ENCODE peak calls at places on chromosome 4, in four cellular contexts. One of them, this sample, is unnamed.

GRCh38 chr4:34850426-34850825 is 1393.9 kb downstream of the ARAP2 start:
- DNase-seq in suprapubic skin: no peak
- DNase-seq in A549: no peak
- DNase-seq in K562: no peak
- DNase-seq in this sample: no peak

GRCh38 chr4:85228264-85228663 is 246.7 kb upstream of the ARHGAP24 start:
- DNase-seq in suprapubic skin: no peak
- DNase-seq in A549: no peak
- DNase-seq in K562: no peak
- DNase-seq in this sample: no peak

GRCh38 chr4:108166038-108166437 is 2.7 kb downstream of the LEF1 start:
- DNase-seq in suprapubic skin: no peak
- DNase-seq in A549: no peak
- DNase-seq in K562: peak
- DNase-seq in this sample: no peak

GRCh38 chr4:138938371-138938699 is 77.2 kb upstream of the NOCT start:
- DNase-seq in suprapubic skin: no peak
- DNase-seq in A549: peak
- DNase-seq in K562: peak
- DNase-seq in this sample: no peak

GRCh38 chr4:38094419-38094818 is 134.2 kb downstream of the PTTG2 start:
- DNase-seq in suprapubic skin: no peak
- DNase-seq in A549: no peak
- DNase-seq in K562: peak
- DNase-seq in this sample: no peak

GRCh38 chr4:56215901-56216300 is 171.4 kb downstream of the AASDH start:
- DNase-seq in suprapubic skin: no peak
- DNase-seq in A549: peak
- DNase-seq in K562: no peak
- DNase-seq in this sample: no peak

GRCh38 chr4:52628974-52629373 is 30.1 kb downstream of the USP46 start:
- DNase-seq in suprapubic skin: no peak
- DNase-seq in A549: no peak
- DNase-seq in K562: no peak
- DNase-seq in this sample: no peak

GRCh38 chr4:81472249-81473085 is 760 bp upstream of the RASGEF1B start:
- DNase-seq in suprapubic skin: no peak
- DNase-seq in A549: peak
- DNase-seq in K562: peak
- DNase-seq in this sample: no peak

GRCh38 chr4:8291701-8292387 is 22.3 kb downstream of the HTRA3 start:
- DNase-seq in suprapubic skin: peak
- DNase-seq in A549: no peak
- DNase-seq in K562: no peak
- DNase-seq in this sample: no peak

GRCh38 chr4:171031338-171031737 is 781.9 kb upstream of the GALNTL6 start:
- DNase-seq in suprapubic skin: no peak
- DNase-seq in A549: no peak
- DNase-seq in K562: no peak
- DNase-seq in this sample: no peak

GRCh38 chr4:56296449-56296990 is 90.8 kb downstream of the AASDH start:
- DNase-seq in suprapubic skin: no peak
- DNase-seq in A549: no peak
- DNase-seq in K562: no peak
- DNase-seq in this sample: no peak

GRCh38 chr4:40858946-40859345 is 109.2 kb downstream of the NSUN7 start:
- DNase-seq in suprapubic skin: no peak
- DNase-seq in A549: no peak
- DNase-seq in K562: no peak
- DNase-seq in this sample: no peak

GRCh38 chr4:116638592-116638991 is 446.8 kb downstream of the TRAM1L1 start:
- DNase-seq in suprapubic skin: no peak
- DNase-seq in A549: no peak
- DNase-seq in K562: no peak
- DNase-seq in this sample: no peak

GRCh38 chr4:129110931-129111330 is 15.0 kb downstream of the C4orf33 start:
- DNase-seq in suprapubic skin: no peak
- DNase-seq in A549: no peak
- DNase-seq in K562: no peak
- DNase-seq in this sample: no peak

GRCh38 chr4:119206178-119206577 is 6.3 kb upstream of the USP53 start:
- DNase-seq in suprapubic skin: no peak
- DNase-seq in A549: no peak
- DNase-seq in K562: no peak
- DNase-seq in this sample: no peak

GRCh38 chr4:100311181-100311580 is 120.9 kb upstream of the DDIT4L start:
- DNase-seq in suprapubic skin: no peak
- DNase-seq in A549: peak
- DNase-seq in K562: no peak
- DNase-seq in this sample: no peak

GRCh38 chr4:94621491-94622080 is 136.2 kb upstream of the BMPR1B start:
- DNase-seq in suprapubic skin: no peak
- DNase-seq in A549: peak
- DNase-seq in K562: peak
- DNase-seq in this sample: no peak

GRCh38 chr4:568351-568652 is 7.8 kb downstream of the TMEM271 start:
- DNase-seq in suprapubic skin: no peak
- DNase-seq in A549: no peak
- DNase-seq in K562: no peak
- DNase-seq in this sample: no peak

GRCh38 chr4:86898562-86898961 is 6.3 kb upstream of the C4orf36 start:
- DNase-seq in suprapubic skin: no peak
- DNase-seq in A549: peak
- DNase-seq in K562: no peak
- DNase-seq in this sample: peak

GRCh38 chr4:17502764-17503163 is 9.1 kb downstream of the QDPR start:
- DNase-seq in suprapubic skin: no peak
- DNase-seq in A549: no peak
- DNase-seq in K562: no peak
- DNase-seq in this sample: no peak

GRCh38 chr4:86286729-86287128 is 73.1 kb downstream of the MAPK10 start:
- DNase-seq in suprapubic skin: no peak
- DNase-seq in A549: no peak
- DNase-seq in K562: no peak
- DNase-seq in this sample: no peak

GRCh38 chr4:4680758-4681157 is 138.9 kb upstream of the STX18 start:
- DNase-seq in suprapubic skin: no peak
- DNase-seq in A549: no peak
- DNase-seq in K562: no peak
- DNase-seq in this sample: no peak

GRCh38 chr4:169620846-169621228 is 459 bp downstream of the CLCN3 start:
- DNase-seq in suprapubic skin: no peak
- DNase-seq in A549: peak
- DNase-seq in K562: no peak
- DNase-seq in this sample: no peak

GRCh38 chr4:94508841-94509240 is 57.1 kb downstream of the PDLIM5 start:
- DNase-seq in suprapubic skin: no peak
- DNase-seq in A549: no peak
- DNase-seq in K562: no peak
- DNase-seq in this sample: no peak

GRCh38 chr4:125200556-125200955 is 114.2 kb upstream of the FAT4 start:
- DNase-seq in suprapubic skin: no peak
- DNase-seq in A549: no peak
- DNase-seq in K562: no peak
- DNase-seq in this sample: no peak

GRCh38 chr4:11428161-11428700 is 463 bp downstream of the HS3ST1 start:
- DNase-seq in suprapubic skin: no peak
- DNase-seq in A549: no peak
- DNase-seq in K562: no peak
- DNase-seq in this sample: no peak

GRCh38 chr4:134533068-134533467 is 331.5 kb upstream of the PABPC4L start:
- DNase-seq in suprapubic skin: no peak
- DNase-seq in A549: no peak
- DNase-seq in K562: no peak
- DNase-seq in this sample: no peak

GRCh38 chr4:169070895-169071218 is 60.8 kb upstream of the CBR4 start:
- DNase-seq in suprapubic skin: no peak
- DNase-seq in A549: peak
- DNase-seq in K562: no peak
- DNase-seq in this sample: no peak

GRCh38 chr4:30402276-30402675 is 317.9 kb upstream of the PCDH7 start:
- DNase-seq in suprapubic skin: no peak
- DNase-seq in A549: no peak
- DNase-seq in K562: no peak
- DNase-seq in this sample: no peak

GRCh38 chr4:48498895-48499294 is 8.8 kb downstream of the ZAR1 start:
- DNase-seq in suprapubic skin: no peak
- DNase-seq in A549: no peak
- DNase-seq in K562: no peak
- DNase-seq in this sample: no peak

GRCh38 chr4:32117696-32118095 is 1397.5 kb downstream of the PCDH7 start:
- DNase-seq in suprapubic skin: no peak
- DNase-seq in A549: peak
- DNase-seq in K562: no peak
- DNase-seq in this sample: no peak

GRCh38 chr4:170988446-170988845 is 824.8 kb upstream of the GALNTL6 start:
- DNase-seq in suprapubic skin: no peak
- DNase-seq in A549: no peak
- DNase-seq in K562: no peak
- DNase-seq in this sample: no peak

GRCh38 chr4:139910106-139910505 is 243.9 kb downstream of the MAML3 start:
- DNase-seq in suprapubic skin: no peak
- DNase-seq in A549: no peak
- DNase-seq in K562: no peak
- DNase-seq in this sample: no peak

GRCh38 chr4:41535911-41536361 is 2.0 kb upstream of the LIMCH1 start:
- DNase-seq in suprapubic skin: no peak
- DNase-seq in A549: no peak
- DNase-seq in K562: no peak
- DNase-seq in this sample: no peak

GRCh38 chr4:8821151-8821950 is 50.3 kb downstream of the HMX1 start:
- DNase-seq in suprapubic skin: peak
- DNase-seq in A549: no peak
- DNase-seq in K562: peak
- DNase-seq in this sample: no peak

GRCh38 chr4:89514811-89515210 is 207.2 kb upstream of the GPRIN3 start:
- DNase-seq in suprapubic skin: no peak
- DNase-seq in A549: no peak
- DNase-seq in K562: no peak
- DNase-seq in this sample: no peak

GRCh38 chr4:27096142-27096824 is 235.6 kb downstream of the STIM2 start:
- DNase-seq in suprapubic skin: no peak
- DNase-seq in A549: no peak
- DNase-seq in K562: no peak
- DNase-seq in this sample: no peak

GRCh38 chr4:156238171-156238570 is 284.5 kb upstream of the CTSO start:
- DNase-seq in suprapubic skin: no peak
- DNase-seq in A549: no peak
- DNase-seq in K562: no peak
- DNase-seq in this sample: no peak

GRCh38 chr4:16238304-16238703 is 12.0 kb upstream of the TAPT1 start:
- DNase-seq in suprapubic skin: no peak
- DNase-seq in A549: no peak
- DNase-seq in K562: no peak
- DNase-seq in this sample: no peak
- TF ChIP-seq EP300 in suprapubic skin: no peak
- TF ChIP-seq EP300 in A549: no peak
- TF ChIP-seq EP300 in K562: no peak
- TF ChIP-seq EP300 in this sample: no peak

DNA sequence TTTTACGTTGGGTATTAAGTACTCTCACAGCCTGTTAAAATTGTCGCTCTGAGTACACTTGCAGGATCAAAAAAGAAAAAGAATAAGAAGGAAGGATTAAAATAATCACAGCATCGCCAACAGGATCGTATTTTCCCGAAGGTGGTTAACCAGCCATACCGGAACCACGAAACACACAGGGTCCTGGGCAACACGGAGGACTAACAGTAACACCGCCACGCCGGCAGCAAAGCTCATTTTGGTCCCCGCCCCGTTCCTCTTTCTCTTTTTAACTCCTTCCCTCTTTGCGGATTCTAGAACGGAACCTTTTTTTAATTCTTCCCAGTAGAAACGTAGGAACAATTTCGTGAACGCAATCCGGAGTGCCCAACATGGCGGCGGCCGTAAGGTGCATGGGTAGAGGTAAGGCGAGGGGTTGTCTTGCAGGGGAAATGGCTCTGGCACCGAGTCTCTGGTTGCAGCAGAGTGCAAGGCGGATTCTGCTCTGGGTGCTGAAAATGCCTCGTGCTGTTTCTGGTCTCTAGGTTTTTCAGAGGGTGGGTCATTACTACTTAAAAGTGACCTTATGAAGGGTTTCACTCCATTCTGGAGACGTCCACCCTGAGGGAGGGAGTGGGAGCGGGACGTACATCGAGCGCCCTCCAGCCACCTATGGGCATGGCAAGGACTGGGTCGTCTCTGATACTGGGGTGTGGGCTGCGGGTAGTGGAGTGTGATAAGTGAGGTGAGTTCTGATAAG is at the start of gene MRPL1:
- DNase-seq in suprapubic skin: peak
- DNase-seq in A549: peak
- DNase-seq in K562: peak
- DNase-seq in this sample: peak
- TF ChIP-seq EP300 in suprapubic skin: no peak
- TF ChIP-seq EP300 in A549: no peak
- TF ChIP-seq EP300 in K562: peak
- TF ChIP-seq EP300 in this sample: no peak

DNA sequence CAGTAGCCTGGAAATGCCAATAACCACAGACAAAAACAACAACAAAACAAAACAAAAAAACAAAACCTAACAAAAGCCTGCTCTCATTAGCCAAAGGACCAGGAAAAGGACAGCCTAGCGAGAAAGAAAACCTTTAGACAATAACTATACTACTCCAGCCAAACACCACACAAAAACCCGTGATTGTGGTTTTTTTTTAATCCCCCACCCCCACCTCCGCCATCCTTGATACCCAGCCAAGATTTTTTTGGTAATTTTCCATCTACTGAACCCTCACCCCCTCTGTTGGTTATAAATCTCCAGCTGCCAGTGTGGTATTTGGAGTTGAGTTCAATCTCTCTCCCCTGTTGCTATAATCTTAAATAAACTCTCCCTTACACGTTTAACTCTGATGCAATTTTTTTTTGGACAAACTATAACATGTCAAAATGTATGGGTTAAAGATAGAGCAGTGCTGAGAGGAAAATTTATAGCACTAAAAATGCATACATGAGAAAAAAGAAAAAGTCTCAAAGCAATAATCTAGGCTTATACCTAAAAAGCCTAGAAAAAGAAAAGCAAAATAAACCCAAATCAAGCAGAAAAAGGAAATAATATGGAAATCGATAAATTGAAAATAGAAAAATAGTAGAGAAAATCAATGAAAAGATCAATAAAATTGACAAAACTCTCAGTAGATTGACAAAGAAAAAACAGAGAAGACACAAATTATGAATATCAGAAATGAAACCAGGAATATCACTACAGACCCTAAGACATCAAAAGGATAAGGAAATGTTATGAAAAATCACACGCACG is 83.7 kb downstream of the NAT8L start:
- DNase-seq in suprapubic skin: no peak
- DNase-seq in A549: no peak
- DNase-seq in K562: no peak
- DNase-seq in this sample: no peak
- TF ChIP-seq EP300 in suprapubic skin: no peak
- TF ChIP-seq EP300 in A549: no peak
- TF ChIP-seq EP300 in K562: no peak
- TF ChIP-seq EP300 in this sample: no peak

GRCh38 chr4:177256950-177257349 is 52.7 kb upstream of the NEIL3 start:
- DNase-seq in suprapubic skin: no peak
- DNase-seq in A549: no peak
- DNase-seq in K562: no peak
- DNase-seq in this sample: no peak
- TF ChIP-seq EP300 in suprapubic skin: no peak
- TF ChIP-seq EP300 in A549: no peak
- TF ChIP-seq EP300 in K562: no peak
- TF ChIP-seq EP300 in this sample: no peak

GRCh38 chr4:19455196-19455595 is 796.5 kb upstream of the SLIT2 start:
- DNase-seq in suprapubic skin: no peak
- DNase-seq in A549: no peak
- DNase-seq in K562: no peak
- DNase-seq in this sample: no peak
- TF ChIP-seq EP300 in suprapubic skin: no peak
- TF ChIP-seq EP300 in A549: no peak
- TF ChIP-seq EP300 in K562: no peak
- TF ChIP-seq EP300 in this sample: no peak

This sample was measured in H1.